ENCODE peak calls at places on chromosomes 7 and 10, in nine cellular contexts. D is testis, P is upper lobe of left lung, N is endothelial cell of umbilical vein, X is Peyer's patch, W is GM12878, S is K562, Q is IMR-90, E is tibial nerve. T is an unnamed sample.

GRCh38 chr7:43278088-43278644 is 165.7 kb downstream of the HECW1 start:
- DNase-seq in D (no peak), P (no peak), N (no peak), X (no peak), W (no peak), S (no peak), Q (no peak), E (no peak), T (no peak)

GRCh38 chr7:139735466-139735865 is 42.3 kb downstream of the HIPK2 start:
- DNase-seq in D (no peak), P (no peak), N (no peak), X (peak), W (no peak), S (no peak), Q (no peak), E (no peak), T (no peak)

GRCh38 chr7:155962191-155962967 is 150.1 kb upstream of the SHH start:
- DNase-seq in D (no peak), P (peak), N (peak), X (no peak), W (peak), S (no peak), Q (peak), E (no peak), T (no peak)

GRCh38 chr7:117220836-117221235 is 102.0 kb downstream of the WNT2 start:
- DNase-seq in D (no peak), P (no peak), N (no peak), X (no peak), W (no peak), S (no peak), Q (no peak), E (no peak), T (no peak)

GRCh38 chr7:133904766-133905165 is 222.4 kb upstream of the LRGUK start:
- DNase-seq in D (no peak), P (no peak), N (peak), X (no peak), W (no peak), S (no peak), Q (no peak), E (no peak), T (no peak)

GRCh38 chr10:74011016-74011415 is 13.1 kb downstream of the VCL start:
- DNase-seq in D (no peak), P (no peak), N (no peak), X (no peak), W (no peak), S (no peak), Q (no peak), E (no peak), T (no peak)

GRCh38 chr7:98724591-98724990 is 107.5 kb downstream of the NPTX2 start:
- DNase-seq in D (no peak), P (no peak), N (no peak), X (no peak), W (no peak), S (no peak), Q (no peak), E (no peak), T (no peak)

GRCh38 chr7:132049462-132050304 is 493.3 kb upstream of the PODXL start:
- DNase-seq in D (peak), P (no peak), N (peak), X (no peak), W (no peak), S (peak), Q (peak), E (no peak), T (no peak)

GRCh38 chr10:129417164-129417563 is 49.9 kb upstream of the MGMT start:
- DNase-seq in D (no peak), P (no peak), N (peak), X (no peak), W (no peak), S (no peak), Q (peak), E (no peak), T (no peak)

GRCh38 chr7:20440472-20441105 is 109.9 kb downstream of the ITGB8 start:
- DNase-seq in D (peak), P (no peak), N (peak), X (no peak), W (no peak), S (peak), Q (peak), E (no peak), T (no peak)

GRCh38 chr7:55366461-55367138 is 1.5 kb downstream of the LANCL2 start:
- DNase-seq in D (peak), P (no peak), N (no peak), X (no peak), W (peak), S (peak), Q (no peak), E (no peak), T (no peak)

GRCh38 chr10:24518981-24519597 is 204.6 kb downstream of the ARHGAP21 start:
- DNase-seq in D (peak), P (peak), N (peak), X (no peak), W (no peak), S (peak), Q (peak), E (peak), T (peak)

GRCh38 chr7:129188892-129189660 is 643 bp downstream of the SMO start:
- DNase-seq in D (no peak), P (no peak), N (peak), X (no peak), W (no peak), S (no peak), Q (peak), E (no peak), T (no peak)

GRCh38 chr7:131633342-131633843 is 77.0 kb upstream of the PODXL start:
- DNase-seq in D (no peak), P (no peak), N (peak), X (no peak), W (no peak), S (no peak), Q (peak), E (no peak), T (no peak)

GRCh38 chr7:106377847-106378361 is 93.1 kb upstream of the NAMPT start:
- DNase-seq in D (no peak), P (no peak), N (no peak), X (no peak), W (no peak), S (no peak), Q (no peak), E (no peak), T (no peak)

GRCh38 chr7:30549933-30550493 is 44.7 kb upstream of the GARS1 start:
- DNase-seq in D (no peak), P (peak), N (peak), X (no peak), W (no peak), S (peak), Q (no peak), E (no peak), T (no peak)

GRCh38 chr10:12510566-12510965 is 161.2 kb downstream of the CAMK1D start:
- DNase-seq in D (peak), P (no peak), N (no peak), X (no peak), W (no peak), S (no peak), Q (no peak), E (no peak), T (no peak)

GRCh38 chr10:118948784-118949183 is 80.7 kb upstream of the NANOS1 start:
- DNase-seq in D (no peak), P (no peak), N (no peak), X (no peak), W (no peak), S (no peak), Q (no peak), E (no peak), T (no peak)

GRCh38 chr10:63614371-63614891 is 93.2 kb downstream of the REEP3 start:
- DNase-seq in D (no peak), P (no peak), N (no peak), X (no peak), W (no peak), S (no peak), Q (peak), E (no peak), T (no peak)

GRCh38 chr7:102122026-102122425 is 164.6 kb upstream of the SH2B2 start:
- DNase-seq in D (no peak), P (no peak), N (peak), X (no peak), W (peak), S (peak), Q (peak), E (no peak), T (no peak)

GRCh38 chr10:49647985-49648795 is 31.3 kb upstream of the C10orf53 start:
- DNase-seq in D (no peak), P (no peak), N (no peak), X (no peak), W (no peak), S (no peak), Q (no peak), E (no peak), T (no peak)

GRCh38 chr7:69656077-69656476 is 57.8 kb downstream of the AUTS2 start:
- DNase-seq in D (no peak), P (peak), N (no peak), X (no peak), W (no peak), S (no peak), Q (no peak), E (no peak), T (no peak)

GRCh38 chr10:52578871-52579405 is 193.6 kb downstream of the MBL2 start:
- DNase-seq in D (no peak), P (no peak), N (peak), X (no peak), W (no peak), S (no peak), Q (peak), E (no peak), T (no peak)

GRCh38 chr7:123480107-123480506 is 54.3 kb downstream of the IQUB start:
- DNase-seq in D (no peak), P (no peak), N (no peak), X (no peak), W (no peak), S (no peak), Q (no peak), E (no peak), T (no peak)

GRCh38 chr10:131902211-131902610 is 1.4 kb downstream of the PPP2R2D start:
- DNase-seq in D (peak), P (no peak), N (no peak), X (no peak), W (no peak), S (no peak), Q (no peak), E (no peak), T (no peak)

GRCh38 chr7:27205325-27206280 is 5.7 kb upstream of the HOXA13 start:
- DNase-seq in D (no peak), P (no peak), N (no peak), X (no peak), W (no peak), S (no peak), Q (no peak), E (no peak), T (no peak)
- TF ChIP-seq POLR2A in D (no peak), P (no peak), N (no peak), X (no peak), W (no peak), S (no peak), Q (no peak), E (no peak), T (no peak)

DNA sequence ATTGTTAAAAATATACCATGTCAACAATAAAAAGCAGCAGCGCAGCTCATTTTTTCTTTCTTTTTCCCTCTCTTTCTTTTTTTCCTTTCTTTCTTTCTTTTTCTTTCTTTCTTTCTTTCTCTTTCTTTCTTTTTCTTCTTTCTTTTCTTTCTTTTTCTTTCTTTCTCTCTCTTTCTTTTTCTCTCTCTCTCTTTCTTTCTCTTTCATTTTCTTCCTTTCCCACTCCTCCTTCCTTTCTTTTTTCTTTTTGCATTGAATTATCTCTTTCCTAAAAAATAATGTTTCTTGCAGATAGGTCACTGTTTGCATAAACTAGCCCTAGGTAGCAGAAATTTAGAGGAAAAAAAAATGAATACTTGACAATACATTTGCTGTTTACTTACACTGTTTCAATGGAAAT is 755.1 kb upstream of the COBL start:
- DNase-seq in D (no peak), P (no peak), N (no peak), X (no peak), W (no peak), S (no peak), Q (no peak), E (no peak), T (no peak)
- TF ChIP-seq CTCF in D (no peak), P (no peak), N (no peak), X (no peak), W (no peak), S (no peak), Q (no peak), E (no peak), T (no peak)

DNA sequence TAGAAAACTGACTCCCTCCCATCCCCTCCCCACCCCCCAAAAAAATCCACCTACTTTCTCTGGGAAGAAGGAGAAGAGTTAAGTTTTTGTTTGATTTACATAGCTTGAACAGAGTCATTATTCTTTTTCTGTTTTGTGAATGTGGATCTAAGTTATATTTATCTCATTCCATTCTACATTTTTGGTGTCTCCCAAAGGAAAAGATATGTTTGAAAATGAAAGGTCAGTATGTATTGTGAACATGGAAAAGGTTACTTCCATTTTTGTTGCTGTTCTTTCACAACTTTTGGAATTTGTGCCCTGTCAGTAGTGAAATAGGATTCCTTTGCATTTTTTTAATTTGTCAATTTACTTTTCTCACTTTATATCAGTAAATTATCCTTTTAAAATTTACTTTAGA is 547.9 kb downstream of the SUGCT start:
- DNase-seq in D (no peak), P (no peak), N (no peak), X (no peak), W (no peak), S (no peak), Q (no peak), E (no peak), T (no peak)
- H3K27ac ChIP-seq in D (no peak), P (no peak), N (no peak), X (no peak), W (no peak), S (no peak), Q (no peak), E (no peak), T (no peak)

GRCh38 chr10:8054243-8054497 is 318 bp upstream of the GATA3 start:
- DNase-seq in D (no peak), P (no peak), N (no peak), X (no peak), W (no peak), S (no peak), Q (no peak), E (no peak), T (peak)

GRCh38 chr10:8053446-8054242 is 844 bp upstream of the GATA3 start:
- DNase-seq in D (peak), P (peak), N (peak), X (peak), W (no peak), S (peak), Q (peak), E (no peak), T (peak)

GRCh38 chr10:8056378-8056777 is 1.9 kb downstream of the GATA3 start:
- DNase-seq in D (no peak), P (no peak), N (peak), X (no peak), W (no peak), S (no peak), Q (no peak), E (no peak), T (no peak)

GRCh38 chr10:8055420-8056349 is 1.2 kb downstream of the GATA3 start:
- DNase-seq in D (no peak), P (no peak), N (no peak), X (no peak), W (no peak), S (no peak), Q (no peak), E (no peak), T (no peak)

DNA sequence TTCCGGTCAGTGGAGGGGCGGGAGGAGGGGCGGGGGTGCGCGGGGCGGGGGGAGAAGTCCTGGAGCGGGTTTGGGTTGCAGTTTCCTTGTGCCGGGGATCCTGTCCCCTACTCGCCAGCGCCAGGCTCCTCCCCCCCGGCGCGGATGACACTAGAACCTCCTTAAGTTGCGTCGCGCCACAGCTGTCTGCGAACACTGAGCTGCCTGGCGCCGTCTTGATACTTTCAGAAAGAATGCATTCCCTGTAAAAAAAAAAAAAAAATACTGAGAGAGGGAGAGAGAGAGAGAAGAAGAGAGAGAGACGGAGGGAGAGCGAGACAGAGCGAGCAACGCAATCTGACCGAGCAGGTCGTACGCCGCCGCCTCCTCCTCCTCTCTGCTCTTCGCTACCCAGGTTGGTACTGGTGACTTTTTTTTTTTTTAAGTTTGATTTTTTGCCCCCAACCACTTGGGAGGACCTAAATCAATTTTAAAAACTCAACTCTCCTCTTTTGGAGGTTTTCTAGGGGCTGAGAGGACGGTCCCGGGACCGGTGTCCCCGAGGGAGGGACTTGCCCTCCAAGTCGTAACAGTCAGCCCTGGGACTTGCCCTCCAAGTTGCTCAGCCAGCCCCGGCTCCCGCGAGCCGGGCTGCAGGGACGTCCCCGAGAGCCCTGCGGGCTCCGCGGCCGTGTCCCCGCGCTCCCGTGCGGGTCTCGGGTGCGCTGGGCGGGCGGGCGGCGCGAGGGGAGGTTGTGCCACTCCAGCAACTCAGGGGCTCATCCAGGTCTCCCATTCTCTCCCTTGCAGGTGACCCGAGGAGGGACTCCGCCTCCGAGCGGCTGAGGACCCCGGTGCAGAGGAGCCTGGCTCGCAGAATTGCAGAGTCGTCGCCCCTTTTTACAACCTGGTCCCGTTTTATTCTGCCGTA is at the start of gene GATA3:
- DNase-seq in D (peak), P (peak), N (peak), X (peak), W (no peak), S (no peak), Q (peak), E (no peak), T (peak)
- TF ChIP-seq POLR2A in D (no peak), P (no peak), N (peak), X (no peak), W (peak), S (no peak), Q (no peak), E (no peak), T (peak)

GRCh38 chr10:79933961-79934360 is 14.9 kb downstream of the SFTPD start:
- DNase-seq in D (no peak), P (no peak), N (peak), X (no peak), W (no peak), S (no peak), Q (no peak), E (no peak), T (no peak)

GRCh38 chr10:79937256-79937635 is 11.7 kb downstream of the SFTPD start:
- DNase-seq in D (no peak), P (no peak), N (no peak), X (no peak), W (no peak), S (no peak), Q (no peak), E (no peak), T (no peak)

GRCh38 chr10:79938728-79939380 is 10.1 kb downstream of the SFTPD start:
- DNase-seq in D (peak), P (peak), N (no peak), X (peak), W (no peak), S (peak), Q (no peak), E (no peak), T (no peak)

GRCh38 chr10:79937661-79938226 is 11.2 kb downstream of the SFTPD start:
- DNase-seq in D (peak), P (no peak), N (no peak), X (no peak), W (no peak), S (no peak), Q (no peak), E (no peak), T (no peak)

GRCh38 chr10:79936625-79937255 is 12.2 kb downstream of the SFTPD start:
- DNase-seq in D (peak), P (no peak), N (no peak), X (no peak), W (no peak), S (no peak), Q (no peak), E (no peak), T (no peak)
- TF ChIP-seq CTCF in D (no peak), P (no peak), N (no peak), X (no peak), W (no peak), S (no peak), Q (no peak), E (no peak), T (no peak)

DNA sequence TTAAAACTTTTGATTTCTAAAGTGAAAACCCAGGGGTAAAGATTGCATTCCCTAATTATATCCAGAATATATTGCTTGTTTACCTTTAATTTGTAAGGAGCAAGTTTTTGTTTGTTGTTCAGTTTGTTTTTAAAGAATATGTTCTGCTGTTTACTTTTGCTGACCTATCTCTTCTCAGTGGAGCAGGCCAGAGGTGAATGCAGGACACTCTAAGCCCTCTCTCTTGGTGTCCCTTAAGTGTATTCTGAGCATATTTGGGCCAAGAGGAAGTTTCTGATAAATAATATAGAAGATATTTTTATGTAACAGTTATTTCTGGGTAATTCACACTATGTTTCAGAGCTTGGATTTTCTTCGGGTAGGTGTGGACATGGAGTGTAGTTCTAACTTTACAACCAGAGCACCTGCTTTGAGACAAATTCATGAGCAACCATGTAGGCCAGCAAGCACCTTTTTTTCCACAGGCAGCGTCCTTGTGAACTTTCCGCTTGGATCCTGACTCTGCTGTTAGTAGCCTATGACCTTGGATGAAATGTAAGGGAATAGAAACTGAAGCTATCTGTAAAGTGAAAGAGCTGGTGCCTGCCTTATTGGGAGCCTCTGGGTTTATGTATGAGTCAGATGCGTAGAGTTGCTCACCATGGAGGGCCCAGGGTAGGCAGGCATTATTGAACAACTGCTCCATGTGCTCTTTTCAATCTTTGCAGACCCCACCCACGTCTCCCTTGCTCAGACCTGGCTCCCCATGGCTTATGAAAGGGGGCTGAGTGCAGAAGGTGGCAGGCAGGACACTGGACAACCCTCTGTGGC is 16.1 kb downstream of the OGDH start:
- DNase-seq in D (no peak), P (no peak), N (no peak), X (no peak), W (no peak), S (no peak), Q (peak), E (no peak), T (no peak)
- H3K27ac ChIP-seq in D (peak), P (peak), N (no peak), X (peak), W (peak), S (no peak), Q (no peak), E (no peak), T (no peak)